ENCODE peak calls at places on chromosomes 7 and 10, in eight cellular contexts. One of them, this sample, is unnamed.

GRCh38 chr7:98266840-98267239 is 14.6 kb upstream of the BRI3 start:
- DNase-seq in Peyer's patch: no peak
- DNase-seq in HCT116: no peak
- DNase-seq in CD14-positive monocyte: no peak
- DNase-seq in transverse colon: no peak
- DNase-seq in epithelial cell of esophagus: peak; percentile 28
- DNase-seq in kidney epithelial cell: no peak
- DNase-seq in heart right ventricle: no peak
- DNase-seq in this sample: no peak

GRCh38 chr7:66169616-66170015 is 35.5 kb upstream of the TPST1 start:
- DNase-seq in epithelial cell of esophagus: peak; percentile 87
- DNase-seq in heart right ventricle: no peak
- DNase-seq in kidney epithelial cell: no peak
- DNase-seq in Peyer's patch: no peak
- DNase-seq in transverse colon: no peak
- DNase-seq in CD14-positive monocyte: no peak
- DNase-seq in HCT116: no peak
- DNase-seq in this sample: no peak

GRCh38 chr10:87781545-87781944 is 36.5 kb downstream of the ATAD1 start:
- DNase-seq in heart right ventricle: no peak
- DNase-seq in CD14-positive monocyte: no peak
- DNase-seq in kidney epithelial cell: no peak
- DNase-seq in HCT116: no peak
- DNase-seq in epithelial cell of esophagus: no peak
- DNase-seq in transverse colon: no peak
- DNase-seq in Peyer's patch: no peak
- DNase-seq in this sample: no peak

GRCh38 chr10:56095506-56096225 is 265.4 kb downstream of the ZWINT start:
- DNase-seq in HCT116: no peak
- DNase-seq in transverse colon: no peak
- DNase-seq in epithelial cell of esophagus: no peak
- DNase-seq in CD14-positive monocyte: no peak
- DNase-seq in Peyer's patch: no peak
- DNase-seq in heart right ventricle: no peak
- DNase-seq in kidney epithelial cell: no peak
- DNase-seq in this sample: no peak

GRCh38 chr7:149801002-149801566 is 27.7 kb upstream of the ZNF467 start:
- DNase-seq in transverse colon: no peak
- DNase-seq in epithelial cell of esophagus: no peak
- DNase-seq in kidney epithelial cell: no peak
- DNase-seq in HCT116: no peak
- DNase-seq in CD14-positive monocyte: no peak
- DNase-seq in Peyer's patch: no peak
- DNase-seq in heart right ventricle: no peak
- DNase-seq in this sample: no peak

GRCh38 chr7:47941136-47941844 is 7.0 kb downstream of the PKD1L1 start:
- DNase-seq in transverse colon: no peak
- DNase-seq in heart right ventricle: no peak
- DNase-seq in CD14-positive monocyte: peak; percentile 75
- DNase-seq in HCT116: no peak
- DNase-seq in Peyer's patch: no peak
- DNase-seq in epithelial cell of esophagus: peak; percentile 52
- DNase-seq in kidney epithelial cell: no peak
- DNase-seq in this sample: no peak

GRCh38 chr10:96271017-96271815 is at the start of gene BLNK:
- DNase-seq in heart right ventricle: peak; percentile 25
- DNase-seq in epithelial cell of esophagus: peak; percentile 90
- DNase-seq in HCT116: no peak
- DNase-seq in CD14-positive monocyte: peak; percentile 59
- DNase-seq in Peyer's patch: peak; percentile 82
- DNase-seq in transverse colon: peak; percentile 86
- DNase-seq in kidney epithelial cell: peak; percentile 28
- DNase-seq in this sample: no peak

GRCh38 chr7:47452295-47452694 is 129.6 kb downstream of the TNS3 start:
- DNase-seq in Peyer's patch: no peak
- DNase-seq in transverse colon: no peak
- DNase-seq in HCT116: no peak
- DNase-seq in heart right ventricle: no peak
- DNase-seq in CD14-positive monocyte: no peak
- DNase-seq in kidney epithelial cell: no peak
- DNase-seq in epithelial cell of esophagus: no peak
- DNase-seq in this sample: no peak

GRCh38 chr7:151843181-151843580 is 33.7 kb downstream of the PRKAG2 start:
- DNase-seq in Peyer's patch: no peak
- DNase-seq in transverse colon: no peak
- DNase-seq in epithelial cell of esophagus: no peak
- DNase-seq in CD14-positive monocyte: no peak
- DNase-seq in kidney epithelial cell: no peak
- DNase-seq in heart right ventricle: no peak
- DNase-seq in HCT116: no peak
- DNase-seq in this sample: no peak

GRCh38 chr7:47638679-47639306 is 56.9 kb upstream of the TNS3 start:
- DNase-seq in HCT116: no peak
- DNase-seq in Peyer's patch: no peak
- DNase-seq in CD14-positive monocyte: no peak
- DNase-seq in heart right ventricle: no peak
- DNase-seq in epithelial cell of esophagus: peak; percentile 35
- DNase-seq in transverse colon: peak; percentile 68
- DNase-seq in kidney epithelial cell: no peak
- DNase-seq in this sample: no peak

GRCh38 chr10:99850041-99850766 is 67.8 kb downstream of the ABCC2 start:
- DNase-seq in epithelial cell of esophagus: no peak
- DNase-seq in Peyer's patch: no peak
- DNase-seq in CD14-positive monocyte: no peak
- DNase-seq in HCT116: no peak
- DNase-seq in heart right ventricle: no peak
- DNase-seq in kidney epithelial cell: no peak
- DNase-seq in transverse colon: no peak
- DNase-seq in this sample: no peak

GRCh38 chr7:13414181-13414580 is 575.3 kb downstream of the ETV1 start:
- DNase-seq in transverse colon: no peak
- DNase-seq in Peyer's patch: no peak
- DNase-seq in epithelial cell of esophagus: no peak
- DNase-seq in CD14-positive monocyte: no peak
- DNase-seq in heart right ventricle: no peak
- DNase-seq in HCT116: no peak
- DNase-seq in kidney epithelial cell: no peak
- DNase-seq in this sample: no peak

GRCh38 chr10:112838784-112839481 is 111.1 kb upstream of the TCF7L2 start:
- DNase-seq in Peyer's patch: no peak
- DNase-seq in CD14-positive monocyte: no peak
- DNase-seq in HCT116: no peak
- DNase-seq in transverse colon: no peak
- DNase-seq in kidney epithelial cell: no peak
- DNase-seq in epithelial cell of esophagus: no peak
- DNase-seq in heart right ventricle: no peak
- DNase-seq in this sample: no peak

GRCh38 chr10:78356291-78356915 is 322.7 kb downstream of the RPS24 start:
- DNase-seq in epithelial cell of esophagus: no peak
- DNase-seq in HCT116: no peak
- DNase-seq in CD14-positive monocyte: no peak
- DNase-seq in heart right ventricle: no peak
- DNase-seq in kidney epithelial cell: no peak
- DNase-seq in transverse colon: no peak
- DNase-seq in Peyer's patch: no peak
- DNase-seq in this sample: no peak

GRCh38 chr7:128431221-128431620 is 21.4 kb upstream of the IMPDH1 start:
- DNase-seq in kidney epithelial cell: no peak
- DNase-seq in epithelial cell of esophagus: peak; percentile 47
- DNase-seq in heart right ventricle: no peak
- DNase-seq in Peyer's patch: no peak
- DNase-seq in transverse colon: no peak
- DNase-seq in CD14-positive monocyte: no peak
- DNase-seq in HCT116: no peak
- DNase-seq in this sample: no peak

GRCh38 chr7:103795112-103795511 is 194.3 kb downstream of the RELN start:
- DNase-seq in kidney epithelial cell: no peak
- DNase-seq in epithelial cell of esophagus: peak; percentile 48
- DNase-seq in Peyer's patch: no peak
- DNase-seq in heart right ventricle: no peak
- DNase-seq in HCT116: no peak
- DNase-seq in transverse colon: no peak
- DNase-seq in CD14-positive monocyte: no peak
- DNase-seq in this sample: no peak

GRCh38 chr7:152015600-152015999 is 9.9 kb upstream of the GALNT11 start:
- DNase-seq in kidney epithelial cell: no peak
- DNase-seq in transverse colon: no peak
- DNase-seq in heart right ventricle: no peak
- DNase-seq in epithelial cell of esophagus: no peak
- DNase-seq in Peyer's patch: no peak
- DNase-seq in HCT116: no peak
- DNase-seq in CD14-positive monocyte: no peak
- DNase-seq in this sample: no peak

GRCh38 chr10:71878327-71879034 is 27.4 kb upstream of the PSAP start:
- DNase-seq in HCT116: no peak
- DNase-seq in heart right ventricle: no peak
- DNase-seq in epithelial cell of esophagus: no peak
- DNase-seq in CD14-positive monocyte: no peak
- DNase-seq in Peyer's patch: peak; percentile 63
- DNase-seq in kidney epithelial cell: no peak
- DNase-seq in transverse colon: no peak
- DNase-seq in this sample: no peak

GRCh38 chr10:23826399-23826798 is 382.5 kb upstream of the KIAA1217 start:
- DNase-seq in epithelial cell of esophagus: peak; percentile 50
- DNase-seq in HCT116: no peak
- DNase-seq in heart right ventricle: no peak
- DNase-seq in Peyer's patch: no peak
- DNase-seq in CD14-positive monocyte: no peak
- DNase-seq in kidney epithelial cell: peak; percentile 16
- DNase-seq in transverse colon: no peak
- DNase-seq in this sample: peak; percentile 77

GRCh38 chr10:34615770-34616169 is 199.3 kb downstream of the PARD3 start:
- DNase-seq in CD14-positive monocyte: no peak
- DNase-seq in heart right ventricle: no peak
- DNase-seq in transverse colon: no peak
- DNase-seq in Peyer's patch: no peak
- DNase-seq in HCT116: no peak
- DNase-seq in kidney epithelial cell: no peak
- DNase-seq in epithelial cell of esophagus: no peak
- DNase-seq in this sample: no peak
- TF ChIP-seq CTCF in CD14-positive monocyte: no peak
- TF ChIP-seq CTCF in heart right ventricle: no peak
- TF ChIP-seq CTCF in transverse colon: no peak
- TF ChIP-seq CTCF in Peyer's patch: no peak
- TF ChIP-seq CTCF in HCT116: no peak
- TF ChIP-seq CTCF in kidney epithelial cell: no peak
- TF ChIP-seq CTCF in epithelial cell of esophagus: no peak
- TF ChIP-seq CTCF in this sample: no peak

GRCh38 chr7:112437038-112437437 is 13.2 kb upstream of the IFRD1 start:
- DNase-seq in Peyer's patch: no peak
- DNase-seq in heart right ventricle: no peak
- DNase-seq in epithelial cell of esophagus: peak; percentile 63
- DNase-seq in HCT116: no peak
- DNase-seq in transverse colon: no peak
- DNase-seq in kidney epithelial cell: no peak
- DNase-seq in CD14-positive monocyte: no peak
- DNase-seq in this sample: no peak
- TF ChIP-seq CTCF in Peyer's patch: no peak
- TF ChIP-seq CTCF in heart right ventricle: no peak
- TF ChIP-seq CTCF in epithelial cell of esophagus: no peak
- TF ChIP-seq CTCF in HCT116: no peak
- TF ChIP-seq CTCF in transverse colon: no peak
- TF ChIP-seq CTCF in kidney epithelial cell: no peak
- TF ChIP-seq CTCF in CD14-positive monocyte: no peak
- TF ChIP-seq CTCF in this sample: no peak

DNA sequence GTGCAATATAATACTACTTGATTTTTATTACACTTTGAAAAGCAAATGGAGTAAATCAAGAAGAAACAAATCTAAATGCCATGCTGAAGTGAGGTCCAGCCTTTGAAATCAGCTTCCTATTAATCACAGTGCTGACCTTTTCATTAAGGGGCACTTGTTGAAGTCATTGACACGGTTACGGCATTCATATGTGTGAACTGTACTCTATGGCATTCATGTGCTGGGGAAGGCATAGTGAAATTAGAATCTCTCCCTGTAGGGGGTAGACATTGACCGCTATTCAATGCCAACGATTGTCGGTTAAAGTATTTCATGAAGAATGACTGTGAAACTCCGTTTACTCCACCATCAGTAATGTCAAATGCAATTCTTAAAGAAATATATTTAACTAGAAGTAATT is 296.1 kb upstream of the SEMA3A start:
- DNase-seq in transverse colon: no peak
- DNase-seq in Peyer's patch: no peak
- DNase-seq in CD14-positive monocyte: no peak
- DNase-seq in heart right ventricle: no peak
- DNase-seq in kidney epithelial cell: no peak
- DNase-seq in epithelial cell of esophagus: no peak
- DNase-seq in HCT116: no peak
- DNase-seq in this sample: no peak
- TF ChIP-seq CTCF in transverse colon: no peak
- TF ChIP-seq CTCF in Peyer's patch: no peak
- TF ChIP-seq CTCF in CD14-positive monocyte: no peak
- TF ChIP-seq CTCF in heart right ventricle: no peak
- TF ChIP-seq CTCF in kidney epithelial cell: no peak
- TF ChIP-seq CTCF in epithelial cell of esophagus: no peak
- TF ChIP-seq CTCF in HCT116: no peak
- TF ChIP-seq CTCF in this sample: no peak

GRCh38 chr7:2979951-2980350 is 63.7 kb downstream of the CARD11 start:
- DNase-seq in HCT116: no peak
- DNase-seq in CD14-positive monocyte: no peak
- DNase-seq in Peyer's patch: peak; percentile 48
- DNase-seq in transverse colon: no peak
- DNase-seq in epithelial cell of esophagus: no peak
- DNase-seq in kidney epithelial cell: no peak
- DNase-seq in heart right ventricle: no peak
- DNase-seq in this sample: no peak

GRCh38 chr7:2981103-2981480 is 62.6 kb downstream of the CARD11 start:
- DNase-seq in kidney epithelial cell: no peak
- DNase-seq in transverse colon: no peak
- DNase-seq in epithelial cell of esophagus: no peak
- DNase-seq in HCT116: no peak
- DNase-seq in Peyer's patch: no peak
- DNase-seq in heart right ventricle: no peak
- DNase-seq in CD14-positive monocyte: no peak
- DNase-seq in this sample: no peak

GRCh38 chr7:2978403-2978802 is 65.3 kb downstream of the CARD11 start:
- DNase-seq in HCT116: no peak
- DNase-seq in epithelial cell of esophagus: peak; percentile 57
- DNase-seq in CD14-positive monocyte: no peak
- DNase-seq in transverse colon: peak; percentile 85
- DNase-seq in heart right ventricle: peak; percentile 17
- DNase-seq in kidney epithelial cell: no peak
- DNase-seq in Peyer's patch: peak; percentile 95
- DNase-seq in this sample: peak; percentile 65

GRCh38 chr7:2980406-2981102 is 63.1 kb downstream of the CARD11 start:
- DNase-seq in heart right ventricle: no peak
- DNase-seq in HCT116: no peak
- DNase-seq in Peyer's patch: peak; percentile 62
- DNase-seq in epithelial cell of esophagus: no peak
- DNase-seq in CD14-positive monocyte: no peak
- DNase-seq in kidney epithelial cell: no peak
- DNase-seq in transverse colon: peak; percentile 28
- DNase-seq in this sample: no peak

DNA sequence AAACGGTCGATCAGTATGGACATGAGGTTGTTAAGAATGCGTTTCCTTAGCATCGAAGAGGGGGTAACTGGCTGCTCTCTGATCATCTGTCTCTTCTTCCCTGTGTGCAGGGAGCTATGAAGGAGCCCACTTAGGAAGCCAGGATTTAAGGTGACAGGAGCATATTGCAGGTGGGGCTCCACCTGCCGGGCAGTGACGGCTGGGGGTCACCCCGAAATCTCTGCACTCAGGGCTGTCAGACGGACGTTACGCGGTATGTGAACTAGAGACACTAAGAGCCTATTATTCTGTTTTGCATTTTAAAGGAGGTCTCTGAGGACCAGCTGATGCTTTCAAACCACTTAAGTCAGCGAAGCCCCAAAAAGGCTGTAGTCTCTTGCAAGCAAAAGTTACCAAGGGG is 64.4 kb downstream of the CARD11 start:
- DNase-seq in heart right ventricle: no peak
- DNase-seq in Peyer's patch: peak; percentile 59
- DNase-seq in transverse colon: no peak
- DNase-seq in epithelial cell of esophagus: no peak
- DNase-seq in kidney epithelial cell: no peak
- DNase-seq in CD14-positive monocyte: no peak
- DNase-seq in HCT116: no peak
- DNase-seq in this sample: no peak
- TF ChIP-seq CTCF in heart right ventricle: no peak
- TF ChIP-seq CTCF in Peyer's patch: no peak
- TF ChIP-seq CTCF in transverse colon: no peak
- TF ChIP-seq CTCF in epithelial cell of esophagus: no peak
- TF ChIP-seq CTCF in kidney epithelial cell: no peak
- TF ChIP-seq CTCF in CD14-positive monocyte: no peak
- TF ChIP-seq CTCF in HCT116: no peak
- TF ChIP-seq CTCF in this sample: no peak